ENCODE peak calls at places on chromosomes 12 and 14, in six cellular contexts. One of them, this sample, is unnamed. For H3K9me3, the result is how much of the 10 kb centered on the place peaks cover.

GRCh38 chr14:22084393-22085281 is 411.0 kb upstream of the OR4E1 start:
- DNase-seq in HCT116: peak
- DNase-seq in HAP-1: peak
- DNase-seq in CD4-positive, alpha-beta memory T cell: no peak
- DNase-seq in Peyer's patch: no peak
- DNase-seq in OCI-LY7: peak
- DNase-seq in this sample: peak

GRCh38 chr12:120719496-120720233 is 6.0 kb upstream of the ACADS start:
- DNase-seq in OCI-LY7: no peak
- DNase-seq in Peyer's patch: no peak
- DNase-seq in CD4-positive, alpha-beta memory T cell: no peak
- DNase-seq in HAP-1: no peak
- DNase-seq in HCT116: no peak
- DNase-seq in this sample: no peak

GRCh38 chr14:75236897-75237296 is 41.7 kb upstream of the FOS start:
- DNase-seq in HCT116: no peak
- DNase-seq in Peyer's patch: no peak
- DNase-seq in HAP-1: no peak
- DNase-seq in OCI-LY7: no peak
- DNase-seq in CD4-positive, alpha-beta memory T cell: no peak
- DNase-seq in this sample: no peak

GRCh38 chr12:49030714-49031572 is 12.4 kb upstream of the PRKAG1 start:
- DNase-seq in OCI-LY7: no peak
- DNase-seq in Peyer's patch: no peak
- DNase-seq in HCT116: no peak
- DNase-seq in HAP-1: peak
- DNase-seq in CD4-positive, alpha-beta memory T cell: no peak
- DNase-seq in this sample: no peak

GRCh38 chr14:81062816-81063215 is 107.4 kb downstream of the TSHR start:
- DNase-seq in HCT116: peak
- DNase-seq in CD4-positive, alpha-beta memory T cell: no peak
- DNase-seq in Peyer's patch: no peak
- DNase-seq in HAP-1: peak
- DNase-seq in OCI-LY7: peak
- DNase-seq in this sample: no peak

GRCh38 chr12:64160021-64160717 is 61.9 kb downstream of the KICS2 start:
- DNase-seq in OCI-LY7: no peak
- DNase-seq in HAP-1: no peak
- DNase-seq in Peyer's patch: no peak
- DNase-seq in HCT116: no peak
- DNase-seq in CD4-positive, alpha-beta memory T cell: no peak
- DNase-seq in this sample: no peak

GRCh38 chr12:18549598-18549997 is 188.2 kb downstream of the PLCZ1 start:
- DNase-seq in OCI-LY7: no peak
- DNase-seq in Peyer's patch: no peak
- DNase-seq in CD4-positive, alpha-beta memory T cell: no peak
- DNase-seq in HAP-1: peak
- DNase-seq in HCT116: no peak
- DNase-seq in this sample: no peak

GRCh38 chr12:120007272-120007671 is 18.2 kb downstream of the BICDL1 start:
- DNase-seq in OCI-LY7: peak
- DNase-seq in HCT116: no peak
- DNase-seq in CD4-positive, alpha-beta memory T cell: peak
- DNase-seq in HAP-1: peak
- DNase-seq in Peyer's patch: peak
- DNase-seq in this sample: no peak

GRCh38 chr12:48933664-48934311 is 8.5 kb upstream of the FKBP11 start:
- DNase-seq in OCI-LY7: no peak
- DNase-seq in HCT116: no peak
- DNase-seq in Peyer's patch: peak
- DNase-seq in CD4-positive, alpha-beta memory T cell: peak
- DNase-seq in HAP-1: no peak
- DNase-seq in this sample: no peak

GRCh38 chr12:108594-108993 is 42.0 kb downstream of the IQSEC3 start:
- DNase-seq in CD4-positive, alpha-beta memory T cell: no peak
- DNase-seq in Peyer's patch: peak
- DNase-seq in OCI-LY7: no peak
- DNase-seq in HAP-1: no peak
- DNase-seq in HCT116: no peak
- DNase-seq in this sample: no peak

GRCh38 chr12:86663691-86664090 is 407.5 kb upstream of the MGAT4C start:
- DNase-seq in HAP-1: no peak
- DNase-seq in OCI-LY7: no peak
- DNase-seq in HCT116: no peak
- DNase-seq in Peyer's patch: no peak
- DNase-seq in CD4-positive, alpha-beta memory T cell: no peak
- DNase-seq in this sample: no peak

GRCh38 chr14:20501346-20501745 is 4.0 kb upstream of the RNASE10 start:
- DNase-seq in CD4-positive, alpha-beta memory T cell: no peak
- DNase-seq in Peyer's patch: no peak
- DNase-seq in HAP-1: no peak
- DNase-seq in OCI-LY7: no peak
- DNase-seq in HCT116: no peak
- DNase-seq in this sample: no peak

GRCh38 chr12:25266522-25266921 is 15.8 kb upstream of the KRAS start:
- DNase-seq in OCI-LY7: no peak
- DNase-seq in Peyer's patch: no peak
- DNase-seq in CD4-positive, alpha-beta memory T cell: no peak
- DNase-seq in HAP-1: no peak
- DNase-seq in HCT116: no peak
- DNase-seq in this sample: no peak

GRCh38 chr14:32303865-32304264 is 25.2 kb upstream of the AKAP6 start:
- DNase-seq in HCT116: no peak
- DNase-seq in HAP-1: no peak
- DNase-seq in CD4-positive, alpha-beta memory T cell: no peak
- DNase-seq in OCI-LY7: no peak
- DNase-seq in Peyer's patch: no peak
- DNase-seq in this sample: no peak

GRCh38 chr12:32051511-32052299 is 54.9 kb upstream of the BICD1 start:
- DNase-seq in OCI-LY7: no peak
- DNase-seq in HAP-1: no peak
- DNase-seq in Peyer's patch: no peak
- DNase-seq in HCT116: peak
- DNase-seq in CD4-positive, alpha-beta memory T cell: no peak
- DNase-seq in this sample: peak

GRCh38 chr14:65224799-65225198 is 122.5 kb upstream of the MAX start:
- DNase-seq in HCT116: no peak
- DNase-seq in CD4-positive, alpha-beta memory T cell: no peak
- DNase-seq in OCI-LY7: no peak
- DNase-seq in Peyer's patch: no peak
- DNase-seq in HAP-1: no peak
- DNase-seq in this sample: no peak

GRCh38 chr12:16229676-16230075 is 47.8 kb downstream of the SLC15A5 start:
- DNase-seq in HAP-1: no peak
- DNase-seq in HCT116: no peak
- DNase-seq in Peyer's patch: no peak
- DNase-seq in CD4-positive, alpha-beta memory T cell: no peak
- DNase-seq in OCI-LY7: no peak
- DNase-seq in this sample: no peak

GRCh38 chr12:26251600-26251999 is 56.2 kb downstream of the SSPN start:
- DNase-seq in HAP-1: no peak
- DNase-seq in CD4-positive, alpha-beta memory T cell: no peak
- DNase-seq in HCT116: no peak
- DNase-seq in Peyer's patch: no peak
- DNase-seq in OCI-LY7: no peak
- DNase-seq in this sample: no peak

GRCh38 chr14:20714593-20715250 is 26.2 kb downstream of the ANG start:
- DNase-seq in Peyer's patch: peak
- DNase-seq in CD4-positive, alpha-beta memory T cell: no peak
- DNase-seq in OCI-LY7: no peak
- DNase-seq in HAP-1: no peak
- DNase-seq in HCT116: no peak
- DNase-seq in this sample: peak

GRCh38 chr12:124422570-124423523 is 128.0 kb downstream of the RFLNA start:
- DNase-seq in OCI-LY7: no peak
- DNase-seq in Peyer's patch: peak
- DNase-seq in HCT116: peak
- DNase-seq in CD4-positive, alpha-beta memory T cell: no peak
- DNase-seq in HAP-1: no peak
- DNase-seq in this sample: peak

GRCh38 chr12:28374556-28374955 is 184.3 kb downstream of the CCDC91 start:
- DNase-seq in CD4-positive, alpha-beta memory T cell: no peak
- DNase-seq in Peyer's patch: no peak
- DNase-seq in HCT116: no peak
- DNase-seq in OCI-LY7: no peak
- DNase-seq in HAP-1: no peak
- DNase-seq in this sample: no peak

GRCh38 chr12:13250416-13250815 is 53.9 kb downstream of the EMP1 start:
- DNase-seq in HCT116: peak
- DNase-seq in OCI-LY7: no peak
- DNase-seq in HAP-1: no peak
- DNase-seq in Peyer's patch: no peak
- DNase-seq in CD4-positive, alpha-beta memory T cell: no peak
- DNase-seq in this sample: peak

GRCh38 chr12:69284131-69284530 is 44.8 kb downstream of the CPSF6 start:
- DNase-seq in HCT116: peak
- DNase-seq in HAP-1: peak
- DNase-seq in Peyer's patch: peak
- DNase-seq in OCI-LY7: no peak
- DNase-seq in CD4-positive, alpha-beta memory T cell: peak
- DNase-seq in this sample: peak

GRCh38 chr14:102140027-102140749 is 491 bp downstream of the WDR20 start:
- DNase-seq in HAP-1: peak
- DNase-seq in OCI-LY7: peak
- DNase-seq in Peyer's patch: peak
- DNase-seq in HCT116: no peak
- DNase-seq in CD4-positive, alpha-beta memory T cell: peak
- DNase-seq in this sample: no peak

GRCh38 chr12:1628671-1629337 is at the start of gene WNT5B:
- DNase-seq in CD4-positive, alpha-beta memory T cell: no peak
- DNase-seq in OCI-LY7: no peak
- DNase-seq in HAP-1: no peak
- DNase-seq in HCT116: no peak
- DNase-seq in Peyer's patch: no peak
- DNase-seq in this sample: no peak

GRCh38 chr12:1630081-1630826 is 1.2 kb downstream of the WNT5B start:
- DNase-seq in CD4-positive, alpha-beta memory T cell: no peak
- DNase-seq in HCT116: no peak
- DNase-seq in Peyer's patch: peak
- DNase-seq in OCI-LY7: peak
- DNase-seq in HAP-1: peak
- DNase-seq in this sample: no peak

GRCh38 chr12:1632702-1633101 is 3.7 kb downstream of the WNT5B start:
- DNase-seq in CD4-positive, alpha-beta memory T cell: no peak
- DNase-seq in HCT116: no peak
- DNase-seq in HAP-1: no peak
- DNase-seq in Peyer's patch: no peak
- DNase-seq in OCI-LY7: no peak
- DNase-seq in this sample: no peak

GRCh38 chr12:1630827-1631591 is 2.0 kb downstream of the WNT5B start:
- DNase-seq in CD4-positive, alpha-beta memory T cell: no peak
- DNase-seq in HCT116: no peak
- DNase-seq in OCI-LY7: no peak
- DNase-seq in Peyer's patch: no peak
- DNase-seq in HAP-1: no peak
- DNase-seq in this sample: no peak

GRCh38 chr12:1629338-1630080 is 478 bp downstream of the WNT5B start:
- DNase-seq in OCI-LY7: peak
- DNase-seq in CD4-positive, alpha-beta memory T cell: no peak
- DNase-seq in HAP-1: peak
- DNase-seq in HCT116: no peak
- DNase-seq in Peyer's patch: no peak
- DNase-seq in this sample: no peak
- H3K9me3 ChIP-seq in OCI-LY7: under half
- H3K9me3 ChIP-seq in CD4-positive, alpha-beta memory T cell: under half
- H3K9me3 ChIP-seq in HAP-1: under half
- H3K9me3 ChIP-seq in HCT116: under half
- H3K9me3 ChIP-seq in Peyer's patch: under half
- H3K9me3 ChIP-seq in this sample: under half

DNA sequence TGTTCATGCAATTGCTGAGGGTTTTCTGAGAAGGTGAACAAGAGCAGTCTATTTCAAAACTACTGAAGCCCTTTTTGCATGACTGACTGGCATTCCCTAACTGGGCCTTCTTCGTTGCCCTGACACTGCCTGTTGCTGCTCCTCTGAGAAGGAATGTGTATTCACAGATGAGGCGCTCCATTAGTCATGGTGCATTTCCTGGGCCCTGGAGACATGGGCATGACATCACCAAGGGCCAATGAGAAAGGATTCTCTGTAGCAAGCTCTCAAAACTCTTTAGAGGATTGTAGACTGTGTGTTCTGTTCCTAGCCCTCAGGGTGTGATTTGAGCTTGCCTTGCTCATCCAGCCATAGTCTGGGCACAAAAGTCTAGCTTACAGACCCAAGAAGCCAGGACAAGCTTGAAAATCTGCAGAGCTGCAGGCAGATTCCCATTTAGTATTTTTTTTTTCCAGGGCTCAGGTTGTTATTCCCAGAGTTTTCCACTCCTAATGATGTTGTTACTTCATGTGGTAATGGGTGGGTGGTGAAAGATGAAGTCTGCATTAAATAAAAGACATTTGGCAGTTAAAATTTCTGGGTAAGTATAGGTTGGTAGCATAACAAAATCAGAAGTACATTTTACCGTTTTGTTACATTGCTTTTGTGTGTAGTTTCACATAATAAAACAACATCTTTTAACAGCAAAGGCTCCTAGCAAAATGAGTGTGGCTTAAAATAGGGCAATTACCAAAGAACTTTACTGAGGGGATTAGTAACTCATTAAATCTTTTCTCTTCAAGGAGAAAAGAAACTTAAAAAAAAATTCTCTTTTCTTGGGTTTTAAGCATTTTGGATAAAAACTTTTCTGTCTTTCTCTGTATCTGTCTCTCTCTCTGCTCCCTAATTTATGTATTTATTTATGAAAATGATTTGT is 318.4 kb downstream of the RAD51B start:
- DNase-seq in HAP-1: peak
- DNase-seq in HCT116: peak
- DNase-seq in OCI-LY7: no peak
- DNase-seq in Peyer's patch: peak
- DNase-seq in CD4-positive, alpha-beta memory T cell: no peak
- DNase-seq in this sample: peak
- H3K4me3 ChIP-seq in HAP-1: no peak
- H3K4me3 ChIP-seq in HCT116: no peak
- H3K4me3 ChIP-seq in OCI-LY7: no peak
- H3K4me3 ChIP-seq in Peyer's patch: no peak
- H3K4me3 ChIP-seq in CD4-positive, alpha-beta memory T cell: no peak
- H3K4me3 ChIP-seq in this sample: no peak

GRCh38 chr12:72869025-72869424 is 596.9 kb downstream of the TRHDE start:
- DNase-seq in HAP-1: no peak
- DNase-seq in Peyer's patch: no peak
- DNase-seq in OCI-LY7: no peak
- DNase-seq in CD4-positive, alpha-beta memory T cell: no peak
- DNase-seq in HCT116: no peak
- DNase-seq in this sample: no peak
- H3K9me3 ChIP-seq in HAP-1: under half
- H3K9me3 ChIP-seq in Peyer's patch: under half
- H3K9me3 ChIP-seq in OCI-LY7: under half
- H3K9me3 ChIP-seq in CD4-positive, alpha-beta memory T cell: under half
- H3K9me3 ChIP-seq in HCT116: under half
- H3K9me3 ChIP-seq in this sample: under half

DNA sequence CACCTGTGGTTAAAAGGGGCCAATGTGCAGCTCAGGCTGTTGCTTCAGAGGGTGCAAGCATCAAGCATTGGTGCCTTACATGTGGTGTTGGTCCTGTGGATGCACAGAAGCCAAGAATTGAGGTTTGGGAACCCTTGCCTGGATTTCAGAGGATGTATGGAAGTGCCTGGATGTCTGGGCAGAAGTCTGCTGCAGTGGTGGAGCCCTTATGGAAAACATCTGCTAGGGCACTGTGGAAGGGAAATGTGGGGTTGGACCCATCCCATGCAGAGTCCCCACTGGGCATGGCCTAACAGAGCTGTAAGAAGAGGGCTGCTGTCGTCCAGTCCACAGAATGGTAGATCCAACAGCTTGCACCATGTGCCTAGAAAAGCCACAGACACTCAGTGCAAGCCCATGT is 36.6 kb downstream of the PCNX1 start:
- DNase-seq in CD4-positive, alpha-beta memory T cell: no peak
- DNase-seq in OCI-LY7: peak
- DNase-seq in HCT116: no peak
- DNase-seq in HAP-1: no peak
- DNase-seq in Peyer's patch: no peak
- DNase-seq in this sample: no peak
- H3K4me3 ChIP-seq in CD4-positive, alpha-beta memory T cell: no peak
- H3K4me3 ChIP-seq in OCI-LY7: no peak
- H3K4me3 ChIP-seq in HCT116: no peak
- H3K4me3 ChIP-seq in HAP-1: no peak
- H3K4me3 ChIP-seq in Peyer's patch: no peak
- H3K4me3 ChIP-seq in this sample: no peak

This sample was measured in AG04450.